ENCODE peak calls at places on chromosomes 4 and X, in four cellular contexts. I is fibroblast of the aortic adventitia, H is cardiac fibroblast, M is Peyer's patch. W is an unnamed sample.

GRCh38 chrX:49111846-49112245 is 11.7 kb downstream of the GPKOW start:
- DNase-seq in I (no peak), H (no peak), M (no peak), W (no peak)

GRCh38 chr4:7788687-7789425 is 150.8 kb downstream of the AFAP1 start:
- DNase-seq in I (peak; percentile 50), H (peak; percentile 27), M (no peak), W (no peak)

GRCh38 chrX:27307546-27307945 is 155.6 kb downstream of the PPP4R3C start:
- DNase-seq in I (no peak), H (no peak), M (no peak), W (no peak)

GRCh38 chrX:135437867-135438733 is 16.4 kb downstream of the SMIM10L2A start:
- DNase-seq in I (no peak), H (no peak), M (no peak), W (no peak)

GRCh38 chr4:14726441-14727405 is 275.6 kb upstream of the CPEB2 start:
- DNase-seq in I (peak; percentile 57), H (peak; percentile 28), M (no peak), W (no peak)

GRCh38 chr4:172147702-172148101 is 334.5 kb downstream of the GALNTL6 start:
- DNase-seq in I (peak; percentile 9), H (no peak), M (no peak), W (no peak)

GRCh38 chrX:64321507-64321906 is 73.7 kb downstream of the MTMR8 start:
- DNase-seq in I (no peak), H (no peak), M (no peak), W (no peak)

GRCh38 chr4:153573881-153574807 is 108.0 kb downstream of the TMEM131L start:
- DNase-seq in I (peak; percentile 92), H (peak; percentile 92), M (no peak), W (peak; percentile 75)

GRCh38 chr4:159497961-159498360 is 395.1 kb downstream of the RAPGEF2 start:
- DNase-seq in I (no peak), H (no peak), M (no peak), W (no peak)

GRCh38 chr4:40283968-40284367 is 51.2 kb upstream of the CHRNA9 start:
- DNase-seq in I (no peak), H (no peak), M (no peak), W (no peak)

GRCh38 chr4:1048781-1049590 is 37.6 kb downstream of the FGFRL1 start:
- DNase-seq in I (no peak), H (no peak), M (peak; percentile 37), W (no peak)

GRCh38 chrX:106177106-106177981 is 9.2 kb downstream of the PWWP3B start:
- DNase-seq in I (no peak), H (peak; percentile 82), M (no peak), W (no peak)
- H3K4me3 ChIP-seq in I (no peak overlapping the region), H (peak overlapping the region; percentile 16), M (no peak overlapping the region), W (no peak overlapping the region)

GRCh38 chr4:114116861-114117260 is 137.4 kb upstream of the ARSJ start:
- DNase-seq in I (no peak), H (no peak), M (no peak), W (no peak)

GRCh38 chr4:114109776-114110175 is 130.3 kb upstream of the ARSJ start:
- DNase-seq in I (no peak), H (no peak), M (no peak), W (no peak)

GRCh38 chr4:114115526-114115925 is 136.1 kb upstream of the ARSJ start:
- DNase-seq in I (no peak), H (no peak), M (no peak), W (no peak)
- TF ChIP-seq CTCF in I (no peak), H (no peak), M (no peak), W (no peak)

GRCh38 chr4:82076359-82076758 is 297.4 kb downstream of the HNRNPD start:
- DNase-seq in I (no peak), H (no peak), M (no peak), W (no peak)
- H3K4me3 ChIP-seq in I (no peak overlapping the region), H (no peak overlapping the region), M (no peak overlapping the region), W (no peak overlapping the region)

GRCh38 chr4:113222006-113222405 is 172.6 kb downstream of the ANK2 start:
- DNase-seq in I (peak; percentile 31), H (no peak), M (no peak), W (no peak)

GRCh38 chr4:113223001-113223400 is 173.5 kb downstream of the ANK2 start:
- DNase-seq in I (no peak), H (no peak), M (no peak), W (no peak)

GRCh38 chr4:113222431-113222979 is 173.1 kb downstream of the ANK2 start:
- DNase-seq in I (peak; percentile 6), H (no peak), M (no peak), W (peak; percentile 10)
- TF ChIP-seq CTCF in I (no peak), H (no peak), M (no peak), W (peak; percentile 10)

GRCh38 chr4:74367656-74368055 is 2.7 kb downstream of the EREG start:
- DNase-seq in I (no peak), H (no peak), M (no peak), W (no peak)

GRCh38 chr4:74365761-74366160 is 816 bp downstream of the EREG start:
- DNase-seq in I (no peak), H (peak; percentile 37), M (peak; percentile 62), W (no peak)

GRCh38 chr4:74366367-74366891 is 1.5 kb downstream of the EREG start:
- DNase-seq in I (no peak), H (no peak), M (no peak), W (no peak)

GRCh38 chr4:74362347-74362746 is 2.6 kb upstream of the EREG start:
- DNase-seq in I (no peak), H (no peak), M (no peak), W (no peak)

GRCh38 chr4:74364649-74365491 is at the start of gene EREG:
- DNase-seq in I (peak; percentile 49), H (peak; percentile 55), M (peak; percentile 64), W (no peak)
- H3K4me3 ChIP-seq in I (peak within 1 kb of the TSS; percentile 65), H (peak within 1 kb of the TSS; percentile 68), M (peak within 1 kb of the TSS; percentile 8), W (peak within 1 kb of the TSS; percentile 57)